ENCODE peak calls at places on chromosomes 16 and 17, in four cellular contexts. One of them, this sample, is unnamed.

GRCh38 chr16:61182416-61182815 is 853.8 kb downstream of the CDH8 start:
- DNase-seq in mammary epithelial cell: no peak
- DNase-seq in uterus: no peak
- DNase-seq in cardiac fibroblast: no peak
- DNase-seq in this sample: no peak

GRCh38 chr16:12067714-12068401 is 91.3 kb downstream of the SNX29 start:
- DNase-seq in cardiac fibroblast: peak; percentile 91
- DNase-seq in mammary epithelial cell: peak; percentile 50
- DNase-seq in uterus: no peak
- DNase-seq in this sample: no peak

GRCh38 chr16:70685938-70686375 is at the start of gene MTSS2:
- DNase-seq in mammary epithelial cell: peak; percentile 59
- DNase-seq in cardiac fibroblast: peak; percentile 71
- DNase-seq in uterus: peak; percentile 90
- DNase-seq in this sample: peak; percentile 52

GRCh38 chr16:281660-282249 is 1.2 kb upstream of the PDIA2 start:
- DNase-seq in mammary epithelial cell: no peak
- DNase-seq in cardiac fibroblast: no peak
- DNase-seq in uterus: no peak
- DNase-seq in this sample: no peak

GRCh38 chr17:14464741-14465140 is 163.9 kb downstream of the HS3ST3B1 start:
- DNase-seq in cardiac fibroblast: peak; percentile 31
- DNase-seq in mammary epithelial cell: no peak
- DNase-seq in uterus: no peak
- DNase-seq in this sample: no peak

GRCh38 chr17:20092973-20093626 is 83.9 kb downstream of the SPECC1 start:
- DNase-seq in cardiac fibroblast: no peak
- DNase-seq in uterus: no peak
- DNase-seq in mammary epithelial cell: no peak
- DNase-seq in this sample: no peak

GRCh38 chr16:8912793-8913192 is 30.6 kb downstream of the LITAFD start:
- DNase-seq in uterus: no peak
- DNase-seq in mammary epithelial cell: no peak
- DNase-seq in cardiac fibroblast: no peak
- DNase-seq in this sample: no peak

GRCh38 chr17:68033636-68034451 is 1.7 kb upstream of the KPNA2 start:
- DNase-seq in cardiac fibroblast: peak; percentile 48
- DNase-seq in uterus: no peak
- DNase-seq in mammary epithelial cell: no peak
- DNase-seq in this sample: no peak

GRCh38 chr16:81394416-81394815 is 50.2 kb upstream of the CMIP start:
- DNase-seq in cardiac fibroblast: no peak
- DNase-seq in uterus: no peak
- DNase-seq in mammary epithelial cell: no peak
- DNase-seq in this sample: no peak

GRCh38 chr17:72408122-72408382 is 287.2 kb downstream of the SOX9 start:
- DNase-seq in mammary epithelial cell: no peak
- DNase-seq in uterus: no peak
- DNase-seq in cardiac fibroblast: no peak
- DNase-seq in this sample: no peak

GRCh38 chr17:74211141-74211928 is 2.0 kb upstream of the TTYH2 start:
- DNase-seq in mammary epithelial cell: no peak
- DNase-seq in uterus: no peak
- DNase-seq in cardiac fibroblast: peak; percentile 37
- DNase-seq in this sample: no peak

GRCh38 chr17:48601528-48602430 is 3.0 kb downstream of the HOXB6 start:
- DNase-seq in mammary epithelial cell: no peak
- DNase-seq in cardiac fibroblast: no peak
- DNase-seq in uterus: no peak
- DNase-seq in this sample: no peak

GRCh38 chr16:28106467-28106866 is 43.0 kb upstream of the GSG1L start:
- DNase-seq in uterus: no peak
- DNase-seq in mammary epithelial cell: no peak
- DNase-seq in cardiac fibroblast: no peak
- DNase-seq in this sample: no peak

GRCh38 chr16:9954181-9954580 is 228.0 kb downstream of the GRIN2A start:
- DNase-seq in cardiac fibroblast: no peak
- DNase-seq in mammary epithelial cell: no peak
- DNase-seq in uterus: no peak
- DNase-seq in this sample: no peak

GRCh38 chr17:17028059-17028877 is 14.0 kb upstream of the MPRIP start:
- DNase-seq in mammary epithelial cell: peak; percentile 99
- DNase-seq in uterus: no peak
- DNase-seq in cardiac fibroblast: peak; percentile 90
- DNase-seq in this sample: no peak

GRCh38 chr16:86836503-86837125 is 258.3 kb downstream of the FOXL1 start:
- DNase-seq in uterus: no peak
- DNase-seq in mammary epithelial cell: peak; percentile 86
- DNase-seq in cardiac fibroblast: peak; percentile 96
- DNase-seq in this sample: no peak

GRCh38 chr17:19338031-19338990 is 24.2 kb downstream of the B9D1 start:
- DNase-seq in mammary epithelial cell: peak; percentile 50
- DNase-seq in cardiac fibroblast: peak; percentile 47
- DNase-seq in uterus: no peak
- DNase-seq in this sample: no peak

DNA sequence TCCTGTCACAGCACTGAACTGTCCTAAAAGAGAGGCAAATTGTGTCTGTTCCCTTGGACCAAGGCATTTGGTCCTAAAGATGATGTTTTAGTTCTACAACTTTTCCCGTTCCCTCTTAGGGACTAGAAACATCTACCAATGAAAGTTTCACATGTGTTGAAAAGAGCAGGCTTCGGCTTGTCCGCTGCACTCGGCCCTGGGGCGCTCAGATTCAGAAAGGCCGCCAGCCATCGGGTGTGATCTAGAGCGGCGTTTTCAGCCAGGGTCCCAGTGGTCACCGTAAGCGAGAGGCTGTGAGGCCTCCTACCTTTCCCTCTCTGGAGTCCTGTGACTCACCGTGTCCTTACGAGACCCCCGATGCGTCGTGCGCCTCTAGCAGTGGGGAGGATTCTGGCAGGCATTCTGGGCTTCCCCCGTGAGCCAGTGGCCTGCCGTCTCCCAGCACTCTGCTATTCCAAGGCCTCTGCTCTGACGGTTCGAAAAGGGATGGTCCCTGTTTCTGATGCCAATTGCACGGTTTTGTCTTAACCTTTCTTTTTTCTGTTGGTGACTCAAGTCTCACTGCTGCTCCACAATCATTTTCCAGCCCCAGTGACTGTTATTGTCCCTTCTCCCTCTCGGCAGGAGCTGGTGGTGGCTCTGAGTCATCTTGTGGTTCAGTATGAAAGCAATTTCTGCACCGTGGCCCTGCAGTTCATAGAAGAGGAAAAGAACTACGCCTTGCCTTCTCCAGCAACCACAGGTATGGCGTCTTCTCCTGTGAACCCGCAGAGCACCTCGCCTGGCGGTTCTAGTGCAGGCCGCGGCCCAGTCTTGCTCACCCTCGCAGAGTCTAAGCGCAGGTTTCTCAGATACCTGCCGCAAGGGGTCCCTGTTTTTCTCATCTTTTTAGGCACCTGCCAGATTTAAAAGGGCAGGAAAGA is 100.3 kb upstream of the CHMP6 start:
- DNase-seq in uterus: no peak
- DNase-seq in cardiac fibroblast: peak; percentile 93
- DNase-seq in mammary epithelial cell: peak; percentile 95
- DNase-seq in this sample: no peak
- TF ChIP-seq CTCF in uterus: no peak
- TF ChIP-seq CTCF in cardiac fibroblast: peak; percentile 15
- TF ChIP-seq CTCF in mammary epithelial cell: peak; percentile 44
- TF ChIP-seq CTCF in this sample: no peak

GRCh38 chr16:7400117-7400890 is 67.7 kb downstream of the RBFOX1 start:
- DNase-seq in mammary epithelial cell: no peak
- DNase-seq in cardiac fibroblast: no peak
- DNase-seq in uterus: no peak
- DNase-seq in this sample: no peak

GRCh38 chr16:7404217-7404616 is 71.6 kb downstream of the RBFOX1 start:
- DNase-seq in mammary epithelial cell: no peak
- DNase-seq in cardiac fibroblast: no peak
- DNase-seq in uterus: no peak
- DNase-seq in this sample: no peak

GRCh38 chr16:7399296-7399695 is 66.7 kb downstream of the RBFOX1 start:
- DNase-seq in uterus: no peak
- DNase-seq in mammary epithelial cell: no peak
- DNase-seq in cardiac fibroblast: no peak
- DNase-seq in this sample: no peak

GRCh38 chr16:7408700-7409340 is 76.2 kb downstream of the RBFOX1 start:
- DNase-seq in mammary epithelial cell: no peak
- DNase-seq in cardiac fibroblast: no peak
- DNase-seq in uterus: no peak
- DNase-seq in this sample: no peak

DNA sequence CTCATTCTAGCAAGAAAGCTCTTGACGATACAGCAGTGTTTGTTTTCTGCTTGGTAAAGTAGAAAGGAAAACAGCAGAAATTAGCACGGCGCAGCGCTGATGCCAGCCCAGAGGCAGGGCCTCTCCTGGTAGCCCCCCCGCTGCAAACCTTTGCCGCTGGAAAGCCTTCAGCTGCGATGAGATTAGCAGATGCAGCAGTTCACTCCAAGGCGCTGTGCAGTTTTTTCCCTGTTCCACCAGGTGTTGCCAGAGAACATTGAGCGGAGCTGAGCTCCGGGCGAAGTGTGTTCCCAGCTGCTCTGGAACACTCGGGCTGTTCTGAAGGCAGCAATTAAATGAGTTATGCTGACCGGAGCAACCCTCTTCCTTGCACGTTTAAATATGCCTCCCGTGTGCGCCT is 72.5 kb downstream of the RBFOX1 start:
- DNase-seq in mammary epithelial cell: no peak
- DNase-seq in cardiac fibroblast: no peak
- DNase-seq in uterus: no peak
- DNase-seq in this sample: no peak
- TF ChIP-seq CTCF in mammary epithelial cell: no peak
- TF ChIP-seq CTCF in cardiac fibroblast: no peak
- TF ChIP-seq CTCF in uterus: no peak
- TF ChIP-seq CTCF in this sample: no peak

GRCh38 chr17:40884708-40885512 is at the start of gene KRT20:
- DNase-seq in cardiac fibroblast: no peak
- DNase-seq in uterus: no peak
- DNase-seq in mammary epithelial cell: no peak
- DNase-seq in this sample: no peak
- TF ChIP-seq CTCF in cardiac fibroblast: peak; percentile 19
- TF ChIP-seq CTCF in uterus: no peak
- TF ChIP-seq CTCF in mammary epithelial cell: peak; percentile 14
- TF ChIP-seq CTCF in this sample: no peak

GRCh38 chr16:55325458-55326109 is 1.6 kb downstream of the IRX6 start:
- DNase-seq in mammary epithelial cell: no peak
- DNase-seq in uterus: no peak
- DNase-seq in cardiac fibroblast: no peak
- DNase-seq in this sample: no peak

GRCh38 chr16:55323637-55324490 is at the start of gene IRX6:
- DNase-seq in uterus: no peak
- DNase-seq in cardiac fibroblast: no peak
- DNase-seq in mammary epithelial cell: peak; percentile 37
- DNase-seq in this sample: no peak

GRCh38 chr16:55322327-55322726 is 1.7 kb upstream of the IRX6 start:
- DNase-seq in mammary epithelial cell: no peak
- DNase-seq in cardiac fibroblast: no peak
- DNase-seq in uterus: no peak
- DNase-seq in this sample: no peak

GRCh38 chr16:55326261-55326802 is 2.3 kb downstream of the IRX6 start:
- DNase-seq in mammary epithelial cell: no peak
- DNase-seq in uterus: no peak
- DNase-seq in cardiac fibroblast: no peak
- DNase-seq in this sample: no peak

GRCh38 chr16:55324491-55325447 is 766 bp downstream of the IRX6 start:
- DNase-seq in uterus: no peak
- DNase-seq in cardiac fibroblast: no peak
- DNase-seq in mammary epithelial cell: peak; percentile 22
- DNase-seq in this sample: no peak
- TF ChIP-seq CTCF in uterus: no peak
- TF ChIP-seq CTCF in cardiac fibroblast: no peak
- TF ChIP-seq CTCF in mammary epithelial cell: no peak
- TF ChIP-seq CTCF in this sample: no peak

DNA sequence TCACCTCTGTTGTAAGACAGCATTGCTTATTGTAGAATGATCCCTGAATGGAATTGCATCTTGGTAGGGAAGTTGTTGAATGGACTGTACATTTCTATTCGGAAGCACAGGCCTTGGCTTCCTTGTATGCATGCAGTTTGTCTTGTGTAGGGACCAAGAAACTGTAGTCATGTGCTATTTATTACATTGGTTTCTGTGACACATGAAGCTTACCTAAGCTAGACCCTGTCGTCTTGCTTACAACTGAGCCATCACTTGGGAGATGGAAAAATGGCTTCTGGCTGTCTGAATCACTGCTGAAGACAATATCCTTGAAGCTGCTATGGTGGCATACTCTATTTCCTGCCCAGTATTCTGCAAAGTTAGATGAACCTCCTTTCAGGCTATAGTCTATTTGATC is 29.1 kb downstream of the PPM1D start:
- DNase-seq in mammary epithelial cell: no peak
- DNase-seq in cardiac fibroblast: no peak
- DNase-seq in uterus: no peak
- DNase-seq in this sample: no peak
- TF ChIP-seq CTCF in mammary epithelial cell: no peak
- TF ChIP-seq CTCF in cardiac fibroblast: no peak
- TF ChIP-seq CTCF in uterus: no peak
- TF ChIP-seq CTCF in this sample: no peak

GRCh38 chr17:78421084-78421533 is 42.7 kb downstream of the PGS1 start:
- DNase-seq in uterus: no peak
- DNase-seq in cardiac fibroblast: no peak
- DNase-seq in mammary epithelial cell: no peak
- DNase-seq in this sample: no peak

GRCh38 chr17:78423961-78424747 is 45.7 kb downstream of the PGS1 start:
- DNase-seq in uterus: no peak
- DNase-seq in mammary epithelial cell: no peak
- DNase-seq in cardiac fibroblast: no peak
- DNase-seq in this sample: no peak

GRCh38 chr17:78421534-78422266 is 43.3 kb downstream of the PGS1 start:
- DNase-seq in mammary epithelial cell: peak; percentile 43
- DNase-seq in uterus: peak; percentile 79
- DNase-seq in cardiac fibroblast: peak; percentile 78
- DNase-seq in this sample: peak; percentile 60

GRCh38 chr17:78422872-78423588 is 44.6 kb downstream of the PGS1 start:
- DNase-seq in cardiac fibroblast: no peak
- DNase-seq in uterus: no peak
- DNase-seq in mammary epithelial cell: peak; percentile 23
- DNase-seq in this sample: no peak

DNA sequence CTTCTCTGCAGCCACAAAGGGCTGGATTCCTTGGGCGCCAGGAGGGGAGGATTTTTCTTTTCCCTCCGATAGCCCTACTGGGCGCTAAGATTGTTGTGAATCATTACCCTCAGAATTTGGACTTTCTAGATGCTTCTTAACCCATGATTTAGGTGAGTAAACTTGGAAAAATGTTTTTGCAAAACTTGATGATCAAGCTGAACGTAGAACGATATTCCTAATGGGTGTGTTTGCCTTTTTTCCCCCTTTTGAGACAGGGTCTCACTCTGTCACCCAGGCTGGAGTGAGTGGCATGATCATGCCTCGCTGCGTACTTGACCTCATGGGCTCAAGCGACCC is 43.8 kb downstream of the PGS1 start:
- DNase-seq in cardiac fibroblast: no peak
- DNase-seq in mammary epithelial cell: no peak
- DNase-seq in uterus: no peak
- DNase-seq in this sample: no peak
- TF ChIP-seq CTCF in cardiac fibroblast: no peak
- TF ChIP-seq CTCF in mammary epithelial cell: no peak
- TF ChIP-seq CTCF in uterus: no peak
- TF ChIP-seq CTCF in this sample: no peak